ENCODE peak calls at places on chromosome 17, in nine cellular contexts. W is right atrium auricular region; I is Peyer's patch; O is PC-9; C is CD8-positive, alpha-beta T cell; P is fibroblast of lung; Y is esophagus squamous epithelium; V is left lung; T is IMR-90. H is an unnamed sample.

GRCh38 chr17:48335858-48336500 is 94.0 kb downstream of the SKAP1 start:
- DNase-seq in W (no peak), I (no peak), O (no peak), C (no peak), P (peak; percentile 33), Y (no peak), V (no peak), T (peak; percentile 71), H (no peak)

GRCh38 chr17:82212331-82213250 is at the start of gene CCDC57:
- DNase-seq in W (no peak), I (peak; percentile 76), O (peak; percentile 76), C (peak; percentile 63), P (peak; percentile 72), Y (no peak), V (peak; percentile 86), T (peak; percentile 68), H (peak; percentile 93)

GRCh38 chr17:79838541-79839274 is 532 bp downstream of the CBX4 start:
- DNase-seq in W (no peak), I (peak; percentile 52), O (peak; percentile 42), C (peak; percentile 40), P (peak; percentile 61), Y (no peak), V (peak; percentile 62), T (peak; percentile 52), H (peak; percentile 82)

GRCh38 chr17:1047177-1047885 is 50.4 kb downstream of the TIMM22 start:
- DNase-seq in W (peak; percentile 71), I (no peak), O (no peak), C (no peak), P (peak; percentile 64), Y (no peak), V (no peak), T (peak; percentile 90), H (peak; percentile 68)

GRCh38 chr17:62713096-62713870 is 85.8 kb downstream of the MRC2 start:
- DNase-seq in W (no peak), I (no peak), O (no peak), C (no peak), P (no peak), Y (no peak), V (no peak), T (no peak), H (no peak)

GRCh38 chr17:65485388-65486299 is 75.8 kb downstream of the AXIN2 start:
- DNase-seq in W (peak; percentile 88), I (no peak), O (no peak), C (no peak), P (peak; percentile 79), Y (no peak), V (peak; percentile 83), T (no peak), H (peak; percentile 91)

GRCh38 chr17:47618416-47618815 is 31.3 kb upstream of the KPNB1 start:
- DNase-seq in W (no peak), I (no peak), O (no peak), C (no peak), P (no peak), Y (no peak), V (no peak), T (peak; percentile 20), H (no peak)

GRCh38 chr17:47172698-47173565 is 16.2 kb downstream of the CDC27 start:
- DNase-seq in W (no peak), I (no peak), O (no peak), C (no peak), P (peak; percentile 20), Y (no peak), V (no peak), T (no peak), H (no peak)

GRCh38 chr17:33980193-33980592 is 274.9 kb upstream of the CCL2 start:
- DNase-seq in W (no peak), I (no peak), O (no peak), C (no peak), P (no peak), Y (no peak), V (no peak), T (no peak), H (no peak)

GRCh38 chr17:33981713-33982601 is 273.1 kb upstream of the CCL2 start:
- DNase-seq in W (no peak), I (no peak), O (no peak), C (no peak), P (no peak), Y (no peak), V (no peak), T (no peak), H (no peak)

GRCh38 chr17:33976816-33977215 is 278.3 kb upstream of the CCL2 start:
- DNase-seq in W (no peak), I (no peak), O (no peak), C (no peak), P (no peak), Y (no peak), V (no peak), T (no peak), H (no peak)

GRCh38 chr17:33977729-33978514 is 277.2 kb upstream of the CCL2 start:
- DNase-seq in W (no peak), I (no peak), O (no peak), C (no peak), P (no peak), Y (no peak), V (no peak), T (no peak), H (no peak)

DNA sequence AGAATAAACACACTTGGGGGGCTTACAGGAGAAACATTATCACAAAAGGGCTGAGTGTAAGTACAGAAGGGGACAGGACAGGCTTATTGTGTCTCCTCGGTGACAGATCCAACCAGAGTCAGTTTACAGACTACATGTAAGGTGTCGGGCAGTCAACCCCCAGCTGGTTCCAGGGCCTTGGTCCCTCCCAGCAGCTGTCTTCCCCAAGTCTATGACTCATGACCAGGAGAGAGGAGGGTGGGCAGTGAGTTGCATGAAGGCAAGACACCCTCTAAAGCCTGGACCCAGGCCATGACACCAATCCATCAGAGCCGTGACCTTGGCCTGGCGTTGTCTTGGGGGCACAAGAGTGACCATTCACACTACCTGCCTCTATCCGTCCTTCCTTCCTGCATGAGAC is 276.2 kb upstream of the CCL2 start:
- DNase-seq in W (no peak), I (no peak), O (no peak), C (no peak), P (no peak), Y (no peak), V (no peak), T (no peak), H (no peak)
- H3K4me1 ChIP-seq in W (no peaks in the 10 kb centered on the region), I (no peaks in the 10 kb centered on the region), O (no peaks in the 10 kb centered on the region), C (no peaks in the 10 kb centered on the region), P (no peaks in the 10 kb centered on the region), Y (peaks cover 7% of the 10 kb centered on the region), V (no peaks in the 10 kb centered on the region), T (no peaks in the 10 kb centered on the region), H (no peaks in the 10 kb centered on the region)

DNA sequence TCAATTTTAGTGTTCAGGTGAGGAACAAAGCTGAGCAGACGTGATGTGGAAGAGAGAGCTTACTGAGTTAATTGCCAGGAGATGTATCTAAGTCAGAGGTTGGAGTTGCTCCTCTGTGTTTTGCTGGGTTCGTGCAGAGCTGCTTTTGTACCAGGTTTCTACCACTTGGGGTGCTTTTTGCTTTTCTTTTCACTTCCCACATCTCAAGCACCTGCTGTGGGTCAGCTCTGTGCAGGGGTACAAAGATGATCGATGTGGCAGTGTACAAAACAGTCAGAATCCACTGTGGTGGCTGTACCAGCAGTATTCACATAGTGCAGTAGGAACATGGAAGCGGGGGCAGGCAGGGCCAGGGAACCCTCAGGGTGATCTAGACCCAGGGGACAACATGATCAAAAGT is 14.8 kb downstream of the UNK start:
- DNase-seq in W (no peak), I (no peak), O (no peak), C (no peak), P (no peak), Y (no peak), V (no peak), T (no peak), H (peak; percentile 30)
- TF ChIP-seq CTCF in W (no peak), I (no peak), O (no peak), C (no peak), P (no peak), Y (no peak), V (no peak), T (no peak), H (no peak)

GRCh38 chr17:77319211-77320031 is 178.7 kb downstream of the SEC14L1 start:
- DNase-seq in W (peak; percentile 97), I (peak; percentile 85), O (peak; percentile 83), C (peak; percentile 47), P (peak; percentile 83), Y (no peak), V (peak; percentile 92), T (peak; percentile 86), H (peak; percentile 92)
- H3K4me1 ChIP-seq in W (no peaks in the 10 kb centered on the region), I (peaks cover 66% of the 10 kb centered on the region), O (peaks cover 25% of the 10 kb centered on the region), C (peaks cover 36% of the 10 kb centered on the region), P (peaks cover 34% of the 10 kb centered on the region), Y (peaks cover 66% of the 10 kb centered on the region), V (peaks cover 56% of the 10 kb centered on the region), T (peaks cover 59% of the 10 kb centered on the region), H (peaks cover 68% of the 10 kb centered on the region)

GRCh38 chr17:15377200-15377599 is 35.8 kb upstream of the TEKT3 start:
- DNase-seq in W (no peak), I (no peak), O (no peak), C (no peak), P (peak; percentile 86), Y (no peak), V (no peak), T (peak; percentile 80), H (no peak)
- TF ChIP-seq CTCF in W (no peak), I (no peak), O (no peak), C (no peak), P (peak; percentile 13), Y (no peak), V (no peak), T (peak; percentile 32), H (no peak)

GRCh38 chr17:57889892-57890856 is 40.3 kb upstream of the MRPS23 start:
- DNase-seq in W (peak; percentile 89), I (peak; percentile 31), O (peak; percentile 85), C (no peak), P (peak; percentile 76), Y (no peak), V (peak; percentile 88), T (peak; percentile 86), H (peak; percentile 89)

GRCh38 chr17:57892820-57893595 is 43.2 kb upstream of the MRPS23 start:
- DNase-seq in W (peak; percentile 98), I (peak; percentile 49), O (peak; percentile 92), C (no peak), P (peak; percentile 97), Y (peak; percentile 30), V (peak; percentile 92), T (peak; percentile 98), H (peak; percentile 91)

GRCh38 chr17:57892146-57892819 is 42.4 kb upstream of the MRPS23 start:
- DNase-seq in W (peak; percentile 97), I (peak; percentile 78), O (peak; percentile 88), C (peak; percentile 74), P (peak; percentile 79), Y (peak; percentile 33), V (peak; percentile 88), T (peak; percentile 84), H (peak; percentile 93)

GRCh38 chr17:57889252-57889651 is 39.4 kb upstream of the MRPS23 start:
- DNase-seq in W (no peak), I (no peak), O (no peak), C (no peak), P (no peak), Y (no peak), V (no peak), T (no peak), H (no peak)

DNA sequence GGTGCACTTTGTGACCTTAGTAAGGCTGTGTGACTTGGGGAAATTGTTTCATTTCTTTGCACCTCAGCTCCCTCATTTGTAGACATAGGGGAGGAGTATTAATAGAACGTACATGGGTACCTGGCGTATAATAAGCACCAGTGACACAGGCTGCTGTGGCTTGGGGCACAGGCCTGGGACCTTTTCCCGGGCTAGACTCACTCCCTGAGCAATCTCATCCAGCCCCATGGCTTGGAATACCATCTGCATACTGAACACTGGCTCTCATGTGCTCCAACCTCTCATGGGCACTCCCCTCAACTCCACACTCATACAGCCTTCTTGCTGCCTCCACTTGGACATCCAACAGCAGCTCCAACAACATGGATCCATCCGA is 41.0 kb upstream of the MRPS23 start:
- DNase-seq in W (no peak), I (no peak), O (no peak), C (no peak), P (no peak), Y (no peak), V (no peak), T (no peak), H (no peak)
- H3K4me1 ChIP-seq in W (peaks cover 4% of the 10 kb centered on the region), I (peaks cover 49% of the 10 kb centered on the region), O (peaks cover 37% of the 10 kb centered on the region), C (peaks cover 4% of the 10 kb centered on the region), P (peaks cover 34% of the 10 kb centered on the region), Y (peaks cover 69% of the 10 kb centered on the region), V (peaks cover 46% of the 10 kb centered on the region), T (peaks cover 45% of the 10 kb centered on the region), H (peaks cover 55% of the 10 kb centered on the region)